ENCODE peak calls at places on chromosomes 11 and 22, in five cellular contexts. One of them, this sample, is unnamed.

GRCh38 chr11:67384851-67385366 is 6.9 kb upstream of the RAD9A start:
- DNase-seq in non-pigmented ciliary epithelial cell: no peak
- DNase-seq in left ventricle myocardium superior: no peak
- DNase-seq in glutamatergic neuron: no peak
- DNase-seq in AG10803: peak
- DNase-seq in this sample: no peak

GRCh38 chr11:86116996-86117705 is 48.3 kb upstream of the PICALM start:
- DNase-seq in non-pigmented ciliary epithelial cell: no peak
- DNase-seq in left ventricle myocardium superior: no peak
- DNase-seq in glutamatergic neuron: no peak
- DNase-seq in AG10803: peak
- DNase-seq in this sample: no peak

GRCh38 chr11:61695917-61696316 is 15.7 kb downstream of the DAGLA start:
- DNase-seq in non-pigmented ciliary epithelial cell: no peak
- DNase-seq in left ventricle myocardium superior: peak
- DNase-seq in glutamatergic neuron: no peak
- DNase-seq in AG10803: peak
- DNase-seq in this sample: peak

GRCh38 chr11:108117746-108118371 is 3.5 kb upstream of the ACAT1 start:
- DNase-seq in non-pigmented ciliary epithelial cell: no peak
- DNase-seq in left ventricle myocardium superior: no peak
- DNase-seq in glutamatergic neuron: no peak
- DNase-seq in AG10803: peak
- DNase-seq in this sample: peak

GRCh38 chr11:16992846-16993245 is 21.4 kb downstream of the PLEKHA7 start:
- DNase-seq in non-pigmented ciliary epithelial cell: no peak
- DNase-seq in left ventricle myocardium superior: no peak
- DNase-seq in glutamatergic neuron: no peak
- DNase-seq in AG10803: no peak
- DNase-seq in this sample: no peak

GRCh38 chr11:70371241-70371640 is 27.1 kb upstream of the CTTN start:
- DNase-seq in non-pigmented ciliary epithelial cell: no peak
- DNase-seq in left ventricle myocardium superior: no peak
- DNase-seq in glutamatergic neuron: no peak
- DNase-seq in AG10803: peak
- DNase-seq in this sample: peak

GRCh38 chr11:94602430-94603372 is 35.5 kb downstream of the PIWIL4 start:
- DNase-seq in non-pigmented ciliary epithelial cell: no peak
- DNase-seq in left ventricle myocardium superior: peak
- DNase-seq in glutamatergic neuron: peak
- DNase-seq in AG10803: peak
- DNase-seq in this sample: no peak

GRCh38 chr22:46626356-46626755 is 6.2 kb downstream of the GRAMD4 start:
- DNase-seq in non-pigmented ciliary epithelial cell: no peak
- DNase-seq in left ventricle myocardium superior: no peak
- DNase-seq in glutamatergic neuron: peak
- DNase-seq in AG10803: no peak
- DNase-seq in this sample: no peak

GRCh38 chr11:281486-282161 is 3.4 kb downstream of the NLRP6 start:
- DNase-seq in non-pigmented ciliary epithelial cell: no peak
- DNase-seq in left ventricle myocardium superior: no peak
- DNase-seq in glutamatergic neuron: no peak
- DNase-seq in AG10803: no peak
- DNase-seq in this sample: no peak

GRCh38 chr11:106466441-106467190 is 389.2 kb downstream of the AASDHPPT start:
- DNase-seq in non-pigmented ciliary epithelial cell: peak
- DNase-seq in left ventricle myocardium superior: no peak
- DNase-seq in glutamatergic neuron: no peak
- DNase-seq in AG10803: peak
- DNase-seq in this sample: no peak

GRCh38 chr11:10858505-10859360 is 880 bp upstream of the ZBED5 start:
- DNase-seq in non-pigmented ciliary epithelial cell: no peak
- DNase-seq in left ventricle myocardium superior: peak
- DNase-seq in glutamatergic neuron: peak
- DNase-seq in AG10803: peak
- DNase-seq in this sample: peak

GRCh38 chr11:82996966-82997606 is 74.6 kb downstream of the RAB30 start:
- DNase-seq in non-pigmented ciliary epithelial cell: no peak
- DNase-seq in left ventricle myocardium superior: no peak
- DNase-seq in glutamatergic neuron: no peak
- DNase-seq in AG10803: no peak
- DNase-seq in this sample: no peak

GRCh38 chr11:67345949-67346819 is 7.2 kb downstream of the POLD4 start:
- DNase-seq in non-pigmented ciliary epithelial cell: no peak
- DNase-seq in left ventricle myocardium superior: no peak
- DNase-seq in glutamatergic neuron: no peak
- DNase-seq in AG10803: peak
- DNase-seq in this sample: peak

GRCh38 chr11:9203715-9204311 is 61.3 kb downstream of the DENND5A start:
- DNase-seq in non-pigmented ciliary epithelial cell: no peak
- DNase-seq in left ventricle myocardium superior: no peak
- DNase-seq in glutamatergic neuron: no peak
- DNase-seq in AG10803: no peak
- DNase-seq in this sample: no peak

GRCh38 chr11:111001986-111002616 is 243.4 kb upstream of the POU2AF2 start:
- DNase-seq in non-pigmented ciliary epithelial cell: peak
- DNase-seq in left ventricle myocardium superior: no peak
- DNase-seq in glutamatergic neuron: no peak
- DNase-seq in AG10803: peak
- DNase-seq in this sample: no peak

GRCh38 chr11:114566273-114566672 is 6.6 kb upstream of the NXPE1 start:
- DNase-seq in non-pigmented ciliary epithelial cell: no peak
- DNase-seq in left ventricle myocardium superior: no peak
- DNase-seq in glutamatergic neuron: no peak
- DNase-seq in AG10803: no peak
- DNase-seq in this sample: no peak

GRCh38 chr22:48242461-48242864 is 1480.0 kb downstream of the TBC1D22A start:
- DNase-seq in non-pigmented ciliary epithelial cell: no peak
- DNase-seq in left ventricle myocardium superior: no peak
- DNase-seq in glutamatergic neuron: no peak
- DNase-seq in AG10803: no peak
- DNase-seq in this sample: no peak

GRCh38 chr11:125874556-125875124 is 12.8 kb upstream of the HYLS1 start:
- DNase-seq in non-pigmented ciliary epithelial cell: no peak
- DNase-seq in left ventricle myocardium superior: no peak
- DNase-seq in glutamatergic neuron: peak
- DNase-seq in AG10803: peak
- DNase-seq in this sample: peak

GRCh38 chr11:117097567-117098268 is 510 bp downstream of the SIK3 start:
- DNase-seq in non-pigmented ciliary epithelial cell: no peak
- DNase-seq in left ventricle myocardium superior: peak
- DNase-seq in glutamatergic neuron: no peak
- DNase-seq in AG10803: peak
- DNase-seq in this sample: peak

GRCh38 chr11:96113100-96113710 is 189.3 kb upstream of the MTMR2 start:
- DNase-seq in non-pigmented ciliary epithelial cell: no peak
- DNase-seq in left ventricle myocardium superior: no peak
- DNase-seq in glutamatergic neuron: no peak
- DNase-seq in AG10803: peak
- DNase-seq in this sample: no peak

GRCh38 chr11:61917357-61918109 is at the start of gene RAB3IL1:
- DNase-seq in non-pigmented ciliary epithelial cell: no peak
- DNase-seq in left ventricle myocardium superior: peak
- DNase-seq in glutamatergic neuron: peak
- DNase-seq in AG10803: peak
- DNase-seq in this sample: no peak

GRCh38 chr11:101880208-101880607 is 34.6 kb upstream of the CEP126 start:
- DNase-seq in non-pigmented ciliary epithelial cell: no peak
- DNase-seq in left ventricle myocardium superior: no peak
- DNase-seq in glutamatergic neuron: no peak
- DNase-seq in AG10803: peak
- DNase-seq in this sample: peak